ENCODE peak calls at places on chromosome 2, in seven cellular contexts. F is AG04450, D is AG09319, O is cardiac muscle cell, V is fibroblast of lung, L is choroid plexus epithelial cell, W is endothelial cell. S is an unnamed sample.

GRCh38 chr2:180707867-180708205 is 272.6 kb upstream of the UBE2E3 start:
- DNase-seq in F (peak), D (peak), O (no peak), V (peak), L (peak), W (no peak), S (no peak)

GRCh38 chr2:144364988-144365738 is 154.8 kb downstream of the ZEB2 start:
- DNase-seq in F (no peak), D (no peak), O (no peak), V (no peak), L (peak), W (no peak), S (no peak)

GRCh38 chr2:25320077-25320476 is 21.6 kb downstream of the DNMT3A start:
- DNase-seq in F (no peak), D (no peak), O (no peak), V (no peak), L (no peak), W (no peak), S (no peak)

GRCh38 chr2:209208211-209208610 is 215.6 kb upstream of the MAP2 start:
- DNase-seq in F (no peak), D (no peak), O (peak), V (peak), L (peak), W (peak), S (no peak)

GRCh38 chr2:157327621-157328102 is 2.0 kb upstream of the ERMN start:
- DNase-seq in F (peak), D (peak), O (peak), V (peak), L (peak), W (peak), S (peak)

GRCh38 chr2:180012523-180012922 is 5.4 kb upstream of the CWC22 start:
- DNase-seq in F (peak), D (no peak), O (no peak), V (peak), L (peak), W (no peak), S (no peak)

GRCh38 chr2:39136799-39137198 is 15.9 kb upstream of the SOS1 start:
- DNase-seq in F (no peak), D (no peak), O (no peak), V (no peak), L (no peak), W (no peak), S (no peak)

GRCh38 chr2:20205915-20206524 is 18.9 kb downstream of the SDC1 start:
- DNase-seq in F (no peak), D (no peak), O (no peak), V (no peak), L (no peak), W (no peak), S (no peak)

GRCh38 chr2:218252509-218253247 is 8.1 kb upstream of the GPBAR1 start:
- DNase-seq in F (no peak), D (no peak), O (no peak), V (peak), L (no peak), W (no peak), S (no peak)

GRCh38 chr2:108889907-108890306 is 99.1 kb downstream of the EDAR start:
- DNase-seq in F (no peak), D (no peak), O (no peak), V (no peak), L (no peak), W (no peak), S (no peak)

GRCh38 chr2:151518802-151519201 is 109.1 kb downstream of the RIF1 start:
- DNase-seq in F (no peak), D (no peak), O (no peak), V (peak), L (peak), W (no peak), S (no peak)

GRCh38 chr2:20822535-20823490 is at the start of gene LDAH:
- DNase-seq in F (peak), D (peak), O (peak), V (peak), L (peak), W (peak), S (peak)

GRCh38 chr2:240478346-240479110 is 43.1 kb downstream of the GPC1 start:
- DNase-seq in F (no peak), D (no peak), O (no peak), V (no peak), L (no peak), W (no peak), S (peak)

GRCh38 chr2:40431600-40431955 is 20.3 kb downstream of the SLC8A1 start:
- DNase-seq in F (peak), D (peak), O (no peak), V (peak), L (peak), W (no peak), S (no peak)

GRCh38 chr2:9720352-9721093 is 89.7 kb upstream of the YWHAQ start:
- DNase-seq in F (no peak), D (no peak), O (no peak), V (no peak), L (no peak), W (no peak), S (no peak)

GRCh38 chr2:120791961-120792295 is 56.3 kb downstream of the GLI2 start:
- DNase-seq in F (no peak), D (no peak), O (no peak), V (no peak), L (no peak), W (no peak), S (no peak)

GRCh38 chr2:160501370-160501769 is 7.8 kb upstream of the RBMS1 start:
- DNase-seq in F (no peak), D (no peak), O (no peak), V (no peak), L (no peak), W (no peak), S (no peak)

GRCh38 chr2:200765139-200765951 is 46.4 kb upstream of the BZW1 start:
- DNase-seq in F (peak), D (no peak), O (no peak), V (peak), L (peak), W (no peak), S (no peak)

GRCh38 chr2:156322103-156322671 is 10.3 kb downstream of the NR4A2 start:
- DNase-seq in F (no peak), D (no peak), O (peak), V (no peak), L (no peak), W (no peak), S (no peak)

GRCh38 chr2:56185582-56186046 is 1.8 kb downstream of the CCDC85A start:
- DNase-seq in F (no peak), D (no peak), O (peak), V (no peak), L (peak), W (peak), S (no peak)

GRCh38 chr2:121242976-121243375 is 42.0 kb downstream of the TFCP2L1 start:
- DNase-seq in F (no peak), D (no peak), O (no peak), V (no peak), L (no peak), W (no peak), S (no peak)

GRCh38 chr2:114001152-114001551 is 111.3 kb downstream of the ACTR3 start:
- DNase-seq in F (no peak), D (no peak), O (no peak), V (no peak), L (no peak), W (no peak), S (no peak)

GRCh38 chr2:58971511-58971910 is 730.4 kb upstream of the FANCL start:
- DNase-seq in F (no peak), D (no peak), O (no peak), V (no peak), L (no peak), W (no peak), S (no peak)

GRCh38 chr2:159506764-159507406 is 109.5 kb downstream of the BAZ2B start:
- DNase-seq in F (no peak), D (no peak), O (no peak), V (no peak), L (peak), W (no peak), S (no peak)

GRCh38 chr2:69720404-69720803 is 21.5 kb upstream of the ANXA4 start:
- DNase-seq in F (no peak), D (no peak), O (no peak), V (no peak), L (peak), W (peak), S (no peak)

GRCh38 chr2:111122631-111123421 is 2.1 kb downstream of the BCL2L11 start:
- DNase-seq in F (peak), D (peak), O (peak), V (peak), L (peak), W (peak), S (peak)

GRCh38 chr2:125471963-125472362 is 1184.0 kb upstream of the GYPC start:
- DNase-seq in F (peak), D (no peak), O (peak), V (peak), L (peak), W (peak), S (no peak)
- TF ChIP-seq CTCF in F (peak), D (peak), O (peak), V (peak), L (peak), W (peak), S (no peak)

DNA sequence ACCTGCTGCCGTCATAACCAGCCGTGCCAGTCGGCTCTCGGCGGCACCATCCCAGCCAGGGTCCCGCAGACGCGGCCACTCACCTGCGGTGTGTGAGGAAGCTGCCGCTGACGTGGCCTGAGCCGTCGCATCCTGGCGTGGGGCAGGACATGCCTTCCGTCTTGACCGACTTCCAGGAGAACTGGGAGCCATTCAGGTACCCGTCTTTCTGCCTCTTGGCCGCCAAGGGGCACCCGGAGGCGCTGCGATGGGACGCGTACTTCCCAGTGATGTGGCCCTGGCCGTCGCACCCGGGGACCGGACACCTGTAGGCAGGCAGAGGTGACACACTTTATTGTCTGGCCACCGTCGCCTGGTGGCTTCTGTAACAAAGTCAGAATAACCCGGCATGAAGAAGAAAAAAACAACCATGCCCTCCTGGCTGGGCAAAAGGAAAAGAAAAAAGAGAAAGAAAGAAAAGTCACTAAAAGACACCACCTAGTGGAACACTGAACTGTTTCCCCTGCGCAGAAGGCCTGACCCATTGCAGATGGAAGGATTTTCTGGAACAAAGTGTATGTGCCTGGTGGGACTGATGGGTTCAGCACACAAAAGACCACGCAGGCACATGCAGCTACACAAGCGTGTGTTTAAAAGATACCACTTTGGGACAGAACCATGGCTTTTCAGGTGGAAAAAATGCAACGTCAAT is 94.9 kb upstream of the PXDN start:
- DNase-seq in F (no peak), D (no peak), O (no peak), V (no peak), L (no peak), W (no peak), S (no peak)
- TF ChIP-seq CTCF in F (peak), D (no peak), O (no peak), V (no peak), L (peak), W (no peak), S (no peak)

GRCh38 chr2:134362751-134363150 is 108.9 kb downstream of the MGAT5 start:
- DNase-seq in F (no peak), D (no peak), O (no peak), V (no peak), L (no peak), W (no peak), S (no peak)

GRCh38 chr2:134366359-134366758 is 112.5 kb downstream of the MGAT5 start:
- DNase-seq in F (no peak), D (no peak), O (no peak), V (no peak), L (no peak), W (no peak), S (no peak)

GRCh38 chr2:134367915-134368911 is 114.3 kb downstream of the MGAT5 start:
- DNase-seq in F (peak), D (no peak), O (no peak), V (peak), L (peak), W (no peak), S (no peak)

GRCh38 chr2:134367216-134367615 is 113.3 kb downstream of the MGAT5 start:
- DNase-seq in F (no peak), D (no peak), O (no peak), V (no peak), L (no peak), W (no peak), S (no peak)

DNA sequence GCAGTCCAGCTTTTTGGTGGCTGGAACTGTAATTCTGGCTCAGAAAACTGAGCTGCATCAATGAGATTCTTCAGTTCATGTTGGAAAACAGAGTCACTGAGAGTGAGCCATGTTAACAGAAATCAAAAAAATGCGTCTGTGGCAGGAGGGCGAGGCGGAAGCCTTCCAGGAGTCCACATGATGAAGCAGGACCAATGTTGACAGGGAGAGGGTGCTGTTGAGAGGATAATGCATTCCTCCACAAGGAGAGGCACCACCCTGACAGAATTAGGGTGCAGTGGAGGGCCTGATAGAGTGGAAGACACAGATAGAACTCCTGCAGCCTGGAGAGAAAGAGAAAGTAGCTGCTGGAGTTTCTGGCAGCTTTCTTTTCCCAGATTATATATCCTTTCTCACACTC is 111.5 kb downstream of the MGAT5 start:
- DNase-seq in F (no peak), D (no peak), O (no peak), V (no peak), L (peak), W (no peak), S (no peak)
- TF ChIP-seq CTCF in F (peak), D (no peak), O (no peak), V (no peak), L (peak), W (no peak), S (no peak)

GRCh38 chr2:170969030-170969429 is 40.0 kb downstream of the GORASP2 start:
- DNase-seq in F (no peak), D (no peak), O (no peak), V (no peak), L (no peak), W (no peak), S (no peak)

GRCh38 chr2:170965446-170966225 is 36.6 kb downstream of the GORASP2 start:
- DNase-seq in F (no peak), D (no peak), O (no peak), V (peak), L (peak), W (no peak), S (no peak)

GRCh38 chr2:170967553-170967952 is 38.5 kb downstream of the GORASP2 start:
- DNase-seq in F (no peak), D (no peak), O (no peak), V (no peak), L (no peak), W (no peak), S (no peak)

GRCh38 chr2:170968205-170969003 is 39.4 kb downstream of the GORASP2 start:
- DNase-seq in F (no peak), D (no peak), O (no peak), V (no peak), L (no peak), W (no peak), S (no peak)

GRCh38 chr2:170966648-170967396 is 37.8 kb downstream of the GORASP2 start:
- DNase-seq in F (no peak), D (no peak), O (peak), V (no peak), L (no peak), W (peak), S (no peak)
- TF ChIP-seq CTCF in F (peak), D (no peak), O (no peak), V (peak), L (peak), W (peak), S (no peak)